ENCODE peak calls at places on chromosomes 5 and 9, in four cellular contexts. T, S, R and E are unnamed samples.

GRCh38 chr5:42767491-42768105 is 11.0 kb downstream of the CCDC152 start:
- DNase-seq in S (peak), R (peak), T (peak), E (no peak)

GRCh38 chr9:121598167-121599000 is 53.0 kb upstream of the DAB2IP start:
- DNase-seq in S (no peak), R (no peak), T (peak), E (no peak)

GRCh38 chr5:151450605-151451004 is 3.2 kb downstream of the SLC36A1 start:
- DNase-seq in R (peak), S (no peak), T (no peak), E (no peak)

GRCh38 chr9:124411514-124412227 is 3.6 kb downstream of the PSMB7 start:
- DNase-seq in T (no peak), R (no peak), S (no peak), E (no peak)

GRCh38 chr9:121686930-121687541 is 35.6 kb downstream of the DAB2IP start:
- DNase-seq in S (peak), T (peak), R (peak), E (peak)

GRCh38 chr5:140240987-140241706 is 61.8 kb downstream of the PFDN1 start:
- DNase-seq in T (peak), S (peak), R (peak), E (no peak)

GRCh38 chr5:58999804-59000595 is 417.1 kb downstream of the RAB3C start:
- DNase-seq in T (peak), R (no peak), S (peak), E (no peak)

GRCh38 chr5:158050401-158050800 is 191.5 kb upstream of the CLINT1 start:
- DNase-seq in R (no peak), T (no peak), S (no peak), E (no peak)

GRCh38 chr9:88278036-88278435 is 110.2 kb upstream of the SPIN1 start:
- DNase-seq in R (no peak), T (no peak), S (no peak), E (no peak)

DNA sequence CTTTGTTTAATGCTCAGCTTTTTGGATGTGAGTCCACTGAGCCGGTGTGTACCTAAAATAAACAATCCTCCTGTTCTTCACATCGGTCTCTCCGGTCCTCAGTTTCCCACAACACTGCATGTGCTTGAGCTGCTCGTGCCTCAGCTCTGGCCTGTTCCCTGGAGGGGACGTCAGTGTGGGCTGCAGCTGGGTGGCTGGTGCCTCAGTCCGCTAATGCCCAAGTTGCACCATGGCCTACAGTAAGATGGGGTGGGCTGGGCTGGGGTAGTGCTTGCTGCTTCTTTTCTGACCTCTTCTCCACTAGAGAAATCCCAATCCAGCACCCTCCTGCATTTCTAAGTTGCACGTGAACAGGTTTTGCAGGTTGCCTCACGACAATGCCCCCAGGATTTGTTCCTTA is 595 bp upstream of the BTNL9 start:
- DNase-seq in S (no peak), R (no peak), T (no peak), E (no peak)
- TF ChIP-seq TARDBP in S (no peak), R (no peak), T (no peak), E (no peak)

GRCh38 chr9:13957089-13957488 is 356.9 kb downstream of the NFIB start:
- DNase-seq in R (no peak), S (no peak), T (no peak), E (no peak)
- TF ChIP-seq TARDBP in R (no peak), S (no peak), T (no peak), E (no peak)

GRCh38 chr9:14466828-14467227 is 152.9 kb upstream of the NFIB start:
- DNase-seq in R (no peak), T (no peak), S (no peak), E (no peak)
- TF ChIP-seq TARDBP in R (no peak), T (no peak), S (no peak), E (no peak)

DNA sequence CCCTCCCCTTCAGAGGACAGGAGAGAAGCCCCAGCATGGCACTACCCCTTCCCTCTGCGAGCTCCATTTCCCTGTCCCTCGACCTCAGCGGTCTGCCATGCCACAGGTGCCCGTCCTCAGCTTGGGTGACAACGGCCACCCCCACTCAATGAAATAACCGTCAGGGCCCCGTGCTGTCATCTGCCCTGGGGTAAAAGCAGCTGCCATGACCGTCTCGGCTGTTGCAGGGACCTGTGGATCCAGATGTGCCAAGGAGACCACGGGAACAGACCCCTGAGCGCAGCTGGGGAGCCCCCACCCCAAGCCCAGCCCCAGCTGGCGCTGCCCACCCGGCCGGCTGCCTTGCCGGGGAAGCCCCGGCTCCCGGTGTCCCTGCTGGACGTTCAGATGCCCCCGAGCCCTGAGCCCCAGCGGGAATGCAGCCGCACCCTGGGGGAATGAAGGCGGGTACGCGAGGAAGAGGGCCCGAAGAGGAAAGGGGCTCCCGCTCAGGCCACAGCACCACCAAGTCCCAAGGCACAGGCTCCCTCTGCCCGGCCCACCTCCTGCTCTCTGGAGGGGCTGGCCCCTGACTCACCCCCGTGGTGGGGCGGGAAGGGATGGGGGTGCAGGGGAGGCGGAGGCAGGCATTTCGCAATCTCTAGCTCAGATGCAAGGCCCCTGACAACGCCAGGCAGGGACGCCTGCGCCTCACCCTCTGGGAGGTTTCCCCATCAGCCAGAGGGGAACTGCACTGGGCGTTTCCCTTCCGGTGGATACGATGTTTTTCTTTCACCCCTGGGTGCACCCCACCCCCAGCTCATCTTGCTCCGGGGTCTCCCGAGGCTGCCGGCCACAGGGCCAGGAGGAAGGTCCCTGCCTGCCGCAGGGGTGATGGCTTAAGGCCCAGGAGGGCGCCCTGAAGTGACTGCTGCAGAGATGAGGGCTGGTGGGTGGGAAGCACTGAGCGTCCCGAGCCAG is 49.2 kb downstream of the NACC2 start:
- DNase-seq in T (no peak), S (no peak), R (no peak), E (no peak)
- TF ChIP-seq TARDBP in T (no peak), S (no peak), R (no peak), E (no peak)

GRCh38 chr9:3251309-3251708 is 274.5 kb downstream of the RFX3 start:
- DNase-seq in R (no peak), S (no peak), T (no peak), E (no peak)

GRCh38 chr9:3261484-3261883 is 264.3 kb downstream of the RFX3 start:
- DNase-seq in T (no peak), S (no peak), R (no peak), E (no peak)

GRCh38 chr9:3256571-3256970 is 269.2 kb downstream of the RFX3 start:
- DNase-seq in R (no peak), T (no peak), S (no peak), E (no peak)
- TF ChIP-seq TARDBP in R (no peak), T (no peak), S (no peak), E (no peak)

DNA sequence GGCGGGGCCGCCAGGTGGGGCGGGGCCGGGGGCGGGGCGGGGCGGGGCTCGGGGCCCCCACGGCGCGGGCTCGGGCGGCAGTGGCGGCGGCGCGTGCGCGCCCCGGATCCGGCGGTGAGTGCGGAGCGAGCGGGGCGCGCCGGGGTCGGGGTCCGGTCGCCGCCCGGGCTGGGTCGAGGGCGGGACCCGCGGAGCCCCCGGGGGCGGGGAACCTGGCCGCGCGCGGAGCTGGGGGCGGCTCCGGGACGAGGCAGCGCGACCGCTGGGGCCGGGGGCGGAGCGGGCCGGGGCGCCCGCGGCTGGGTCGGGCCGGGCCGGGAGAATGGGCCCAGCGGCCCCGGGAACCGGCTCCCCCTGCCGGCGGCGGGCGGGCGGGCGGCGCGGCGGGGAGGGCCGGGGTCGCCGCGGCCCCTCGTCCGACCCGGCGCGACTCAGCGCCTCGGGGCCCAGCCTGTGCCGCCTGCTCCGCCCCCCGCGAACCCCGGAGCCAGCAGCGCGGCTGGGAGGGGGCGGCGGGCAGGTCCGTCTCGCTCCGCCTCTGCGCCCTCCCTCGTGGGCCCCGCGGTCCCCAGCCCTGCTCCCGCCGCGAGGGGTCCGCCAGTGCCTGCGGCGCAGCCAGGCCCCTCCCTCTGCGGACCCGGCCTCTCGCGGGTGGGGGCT is 3.1 kb downstream of the EGFL7 start:
- DNase-seq in R (no peak), S (peak), T (peak), E (no peak)
- TF ChIP-seq TARDBP in R (no peak), S (no peak), T (no peak), E (no peak)

GRCh38 chr5:115309751-115310370 is 13.4 kb upstream of the CCDC112 start:
- DNase-seq in S (no peak), R (peak), T (no peak), E (no peak)
- TF ChIP-seq TARDBP in S (no peak), R (no peak), T (no peak), E (no peak)

GRCh38 chr5:135831439-135832262 is 2.8 kb upstream of the SLC25A48 start:
- DNase-seq in R (no peak), S (no peak), T (no peak), E (no peak)

GRCh38 chr5:135832941-135833340 is 1.5 kb upstream of the SLC25A48 start:
- DNase-seq in T (no peak), R (no peak), S (no peak), E (no peak)

GRCh38 chr5:135833521-135833920 is 942 bp upstream of the SLC25A48 start:
- DNase-seq in S (no peak), T (no peak), R (no peak), E (no peak)

GRCh38 chr5:135830384-135831275 is 3.8 kb upstream of the SLC25A48 start:
- DNase-seq in S (no peak), R (no peak), T (no peak), E (no peak)

GRCh38 chr5:135832263-135832555 is 2.3 kb upstream of the SLC25A48 start:
- DNase-seq in S (no peak), R (no peak), T (no peak), E (no peak)
- TF ChIP-seq TARDBP in S (no peak), R (no peak), T (no peak), E (no peak)

GRCh38 chr5:88948746-88949600 is 66.0 kb upstream of the MEF2C start:
- DNase-seq in S (no peak), T (no peak), R (no peak), E (no peak)
- TF ChIP-seq TARDBP in S (no peak), T (no peak), R (no peak), E (no peak)

GRCh38 chr5:171966964-171967363 is 39.5 kb downstream of the FBXW11 start:
- DNase-seq in S (no peak), T (no peak), R (no peak), E (no peak)

GRCh38 chr5:171966270-171966669 is 40.2 kb downstream of the FBXW11 start:
- DNase-seq in R (no peak), S (no peak), T (no peak), E (no peak)

GRCh38 chr5:171965740-171966139 is 40.7 kb downstream of the FBXW11 start:
- DNase-seq in S (no peak), R (no peak), T (no peak), E (no peak)

GRCh38 chr5:171968512-171968911 is 37.9 kb downstream of the FBXW11 start:
- DNase-seq in S (no peak), R (no peak), T (no peak), E (no peak)

DNA sequence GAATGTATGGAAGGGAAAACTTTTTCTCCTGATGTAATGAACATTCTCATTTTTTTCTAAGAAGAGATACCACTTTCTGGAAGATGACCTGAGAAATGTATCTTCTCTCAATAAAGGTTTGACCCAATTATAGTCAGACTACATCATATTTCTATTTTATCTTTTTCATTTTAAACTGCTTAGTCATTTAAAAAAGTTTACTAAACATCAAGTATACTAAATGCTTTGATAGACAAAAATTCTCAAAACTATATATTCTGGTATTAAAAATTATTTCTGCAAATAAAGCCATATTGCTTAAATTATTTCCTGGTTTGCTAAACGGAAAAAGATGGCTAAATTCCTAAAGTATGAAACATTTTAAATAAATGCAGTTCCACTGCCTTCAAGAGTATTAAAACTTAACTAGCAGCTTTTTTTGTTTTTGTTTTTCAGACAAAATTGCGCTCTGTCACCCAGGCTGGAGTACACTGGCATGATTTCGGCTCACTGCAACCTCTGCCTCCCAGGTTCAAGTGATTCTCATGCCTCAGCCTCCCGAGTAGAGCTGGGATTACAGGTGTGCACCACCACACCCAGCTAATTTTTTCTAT is 37.1 kb downstream of the FBXW11 start:
- DNase-seq in S (no peak), T (no peak), R (no peak), E (no peak)
- TF ChIP-seq TARDBP in S (no peak), T (no peak), R (no peak), E (no peak)